ENCODE peak calls at places on chromosomes 13 and 19, in six cellular contexts. One of them, this sample, is unnamed.

GRCh38 chr19:19372656-19373416 is 32.6 kb upstream of the GATAD2A start:
- DNase-seq in stimulated activated CD4-positive, alpha-beta T cell treated with anti-CD3 and anti-CD28 coated beads, Interleukin-4, amount 100 ng/mL, for 24 hours: peak
- DNase-seq in activated T-cell treated with anti-CD3 and anti-CD28 coated beads, Interleukin-2, amount 50 U/mL, for 72 hours: peak
- DNase-seq in mucosa of descending colon: peak
- DNase-seq in erythroblast: peak
- DNase-seq in hypothalamus: no peak
- DNase-seq in this sample: peak

GRCh38 chr19:6470173-6470572 is 6.1 kb downstream of the CRB3 start:
- DNase-seq in stimulated activated CD4-positive, alpha-beta T cell treated with anti-CD3 and anti-CD28 coated beads, Interleukin-4, amount 100 ng/mL, for 24 hours: no peak
- DNase-seq in erythroblast: no peak
- DNase-seq in hypothalamus: no peak
- DNase-seq in mucosa of descending colon: no peak
- DNase-seq in activated T-cell treated with anti-CD3 and anti-CD28 coated beads, Interleukin-2, amount 50 U/mL, for 72 hours: no peak
- DNase-seq in this sample: no peak

GRCh38 chr13:29523199-29523931 is 72.1 kb downstream of the SLC7A1 start:
- DNase-seq in hypothalamus: no peak
- DNase-seq in erythroblast: no peak
- DNase-seq in stimulated activated CD4-positive, alpha-beta T cell treated with anti-CD3 and anti-CD28 coated beads, Interleukin-4, amount 100 ng/mL, for 24 hours: no peak
- DNase-seq in mucosa of descending colon: no peak
- DNase-seq in activated T-cell treated with anti-CD3 and anti-CD28 coated beads, Interleukin-2, amount 50 U/mL, for 72 hours: no peak
- DNase-seq in this sample: no peak

GRCh38 chr13:113448885-113449692 is 4.2 kb downstream of the ADPRHL1 start:
- DNase-seq in activated T-cell treated with anti-CD3 and anti-CD28 coated beads, Interleukin-2, amount 50 U/mL, for 72 hours: peak
- DNase-seq in stimulated activated CD4-positive, alpha-beta T cell treated with anti-CD3 and anti-CD28 coated beads, Interleukin-4, amount 100 ng/mL, for 24 hours: peak
- DNase-seq in mucosa of descending colon: peak
- DNase-seq in erythroblast: peak
- DNase-seq in hypothalamus: no peak
- DNase-seq in this sample: peak

GRCh38 chr19:43562698-43563241 is 12.6 kb downstream of the XRCC1 start:
- DNase-seq in activated T-cell treated with anti-CD3 and anti-CD28 coated beads, Interleukin-2, amount 50 U/mL, for 72 hours: peak
- DNase-seq in mucosa of descending colon: peak
- DNase-seq in hypothalamus: peak
- DNase-seq in erythroblast: peak
- DNase-seq in stimulated activated CD4-positive, alpha-beta T cell treated with anti-CD3 and anti-CD28 coated beads, Interleukin-4, amount 100 ng/mL, for 24 hours: peak
- DNase-seq in this sample: peak

GRCh38 chr13:25493930-25494707 is 122.3 kb downstream of the ATP8A2 start:
- DNase-seq in stimulated activated CD4-positive, alpha-beta T cell treated with anti-CD3 and anti-CD28 coated beads, Interleukin-4, amount 100 ng/mL, for 24 hours: no peak
- DNase-seq in erythroblast: no peak
- DNase-seq in activated T-cell treated with anti-CD3 and anti-CD28 coated beads, Interleukin-2, amount 50 U/mL, for 72 hours: no peak
- DNase-seq in mucosa of descending colon: no peak
- DNase-seq in hypothalamus: no peak
- DNase-seq in this sample: no peak

GRCh38 chr19:49761625-49762311 is 1.3 kb downstream of the TSKS start:
- DNase-seq in mucosa of descending colon: no peak
- DNase-seq in erythroblast: no peak
- DNase-seq in activated T-cell treated with anti-CD3 and anti-CD28 coated beads, Interleukin-2, amount 50 U/mL, for 72 hours: peak
- DNase-seq in stimulated activated CD4-positive, alpha-beta T cell treated with anti-CD3 and anti-CD28 coated beads, Interleukin-4, amount 100 ng/mL, for 24 hours: no peak
- DNase-seq in hypothalamus: no peak
- DNase-seq in this sample: no peak

GRCh38 chr13:23020246-23020843 is 160.4 kb upstream of the SGCG start:
- DNase-seq in hypothalamus: peak
- DNase-seq in stimulated activated CD4-positive, alpha-beta T cell treated with anti-CD3 and anti-CD28 coated beads, Interleukin-4, amount 100 ng/mL, for 24 hours: peak
- DNase-seq in erythroblast: peak
- DNase-seq in mucosa of descending colon: peak
- DNase-seq in activated T-cell treated with anti-CD3 and anti-CD28 coated beads, Interleukin-2, amount 50 U/mL, for 72 hours: peak
- DNase-seq in this sample: peak

GRCh38 chr19:35774274-35775045 is 904 bp upstream of the ARHGAP33 start:
- DNase-seq in mucosa of descending colon: peak
- DNase-seq in activated T-cell treated with anti-CD3 and anti-CD28 coated beads, Interleukin-2, amount 50 U/mL, for 72 hours: no peak
- DNase-seq in hypothalamus: no peak
- DNase-seq in erythroblast: no peak
- DNase-seq in stimulated activated CD4-positive, alpha-beta T cell treated with anti-CD3 and anti-CD28 coated beads, Interleukin-4, amount 100 ng/mL, for 24 hours: no peak
- DNase-seq in this sample: no peak

GRCh38 chr13:52412128-52412527 is 6.2 kb upstream of the THSD1 start:
- DNase-seq in erythroblast: no peak
- DNase-seq in stimulated activated CD4-positive, alpha-beta T cell treated with anti-CD3 and anti-CD28 coated beads, Interleukin-4, amount 100 ng/mL, for 24 hours: no peak
- DNase-seq in activated T-cell treated with anti-CD3 and anti-CD28 coated beads, Interleukin-2, amount 50 U/mL, for 72 hours: no peak
- DNase-seq in mucosa of descending colon: no peak
- DNase-seq in hypothalamus: no peak
- DNase-seq in this sample: no peak

GRCh38 chr19:16259385-16260159 is 61.9 kb downstream of the AP1M1 start:
- DNase-seq in erythroblast: no peak
- DNase-seq in mucosa of descending colon: no peak
- DNase-seq in stimulated activated CD4-positive, alpha-beta T cell treated with anti-CD3 and anti-CD28 coated beads, Interleukin-4, amount 100 ng/mL, for 24 hours: no peak
- DNase-seq in activated T-cell treated with anti-CD3 and anti-CD28 coated beads, Interleukin-2, amount 50 U/mL, for 72 hours: no peak
- DNase-seq in hypothalamus: no peak
- DNase-seq in this sample: no peak

GRCh38 chr13:88377852-88378251 is 706.7 kb downstream of the SLITRK5 start:
- DNase-seq in activated T-cell treated with anti-CD3 and anti-CD28 coated beads, Interleukin-2, amount 50 U/mL, for 72 hours: no peak
- DNase-seq in mucosa of descending colon: no peak
- DNase-seq in hypothalamus: no peak
- DNase-seq in erythroblast: no peak
- DNase-seq in stimulated activated CD4-positive, alpha-beta T cell treated with anti-CD3 and anti-CD28 coated beads, Interleukin-4, amount 100 ng/mL, for 24 hours: no peak
- DNase-seq in this sample: no peak

GRCh38 chr19:39168258-39169142 is 28.3 kb upstream of the NCCRP1 start:
- DNase-seq in mucosa of descending colon: no peak
- DNase-seq in stimulated activated CD4-positive, alpha-beta T cell treated with anti-CD3 and anti-CD28 coated beads, Interleukin-4, amount 100 ng/mL, for 24 hours: no peak
- DNase-seq in erythroblast: no peak
- DNase-seq in hypothalamus: no peak
- DNase-seq in activated T-cell treated with anti-CD3 and anti-CD28 coated beads, Interleukin-2, amount 50 U/mL, for 72 hours: no peak
- DNase-seq in this sample: no peak

GRCh38 chr19:2394669-2395292 is 32.6 kb downstream of the TIMM13 start:
- DNase-seq in mucosa of descending colon: peak
- DNase-seq in erythroblast: no peak
- DNase-seq in activated T-cell treated with anti-CD3 and anti-CD28 coated beads, Interleukin-2, amount 50 U/mL, for 72 hours: no peak
- DNase-seq in stimulated activated CD4-positive, alpha-beta T cell treated with anti-CD3 and anti-CD28 coated beads, Interleukin-4, amount 100 ng/mL, for 24 hours: no peak
- DNase-seq in hypothalamus: no peak
- DNase-seq in this sample: no peak

GRCh38 chr19:30666301-30666803 is 294.2 kb downstream of the ZNF536 start:
- DNase-seq in mucosa of descending colon: peak
- DNase-seq in erythroblast: no peak
- DNase-seq in stimulated activated CD4-positive, alpha-beta T cell treated with anti-CD3 and anti-CD28 coated beads, Interleukin-4, amount 100 ng/mL, for 24 hours: peak
- DNase-seq in hypothalamus: peak
- DNase-seq in activated T-cell treated with anti-CD3 and anti-CD28 coated beads, Interleukin-2, amount 50 U/mL, for 72 hours: peak
- DNase-seq in this sample: peak

GRCh38 chr19:14432817-14433453 is at the start of gene PKN1:
- DNase-seq in hypothalamus: peak
- DNase-seq in activated T-cell treated with anti-CD3 and anti-CD28 coated beads, Interleukin-2, amount 50 U/mL, for 72 hours: peak
- DNase-seq in erythroblast: peak
- DNase-seq in mucosa of descending colon: peak
- DNase-seq in stimulated activated CD4-positive, alpha-beta T cell treated with anti-CD3 and anti-CD28 coated beads, Interleukin-4, amount 100 ng/mL, for 24 hours: peak
- DNase-seq in this sample: peak

GRCh38 chr19:12202250-12202649 is 39.4 kb downstream of the ZNF136 start:
- DNase-seq in hypothalamus: no peak
- DNase-seq in mucosa of descending colon: peak
- DNase-seq in activated T-cell treated with anti-CD3 and anti-CD28 coated beads, Interleukin-2, amount 50 U/mL, for 72 hours: peak
- DNase-seq in stimulated activated CD4-positive, alpha-beta T cell treated with anti-CD3 and anti-CD28 coated beads, Interleukin-4, amount 100 ng/mL, for 24 hours: peak
- DNase-seq in erythroblast: peak
- DNase-seq in this sample: peak

GRCh38 chr19:13974073-13974472 is 21.8 kb downstream of the DCAF15 start:
- DNase-seq in erythroblast: no peak
- DNase-seq in mucosa of descending colon: peak
- DNase-seq in activated T-cell treated with anti-CD3 and anti-CD28 coated beads, Interleukin-2, amount 50 U/mL, for 72 hours: no peak
- DNase-seq in stimulated activated CD4-positive, alpha-beta T cell treated with anti-CD3 and anti-CD28 coated beads, Interleukin-4, amount 100 ng/mL, for 24 hours: peak
- DNase-seq in hypothalamus: peak
- DNase-seq in this sample: peak

GRCh38 chr13:109275848-109276247 is 510.5 kb downstream of the IRS2 start:
- DNase-seq in hypothalamus: no peak
- DNase-seq in activated T-cell treated with anti-CD3 and anti-CD28 coated beads, Interleukin-2, amount 50 U/mL, for 72 hours: no peak
- DNase-seq in mucosa of descending colon: peak
- DNase-seq in erythroblast: no peak
- DNase-seq in stimulated activated CD4-positive, alpha-beta T cell treated with anti-CD3 and anti-CD28 coated beads, Interleukin-4, amount 100 ng/mL, for 24 hours: no peak
- DNase-seq in this sample: no peak

GRCh38 chr19:57803594-57804325 is 11.0 kb downstream of the ZNF552 start:
- DNase-seq in stimulated activated CD4-positive, alpha-beta T cell treated with anti-CD3 and anti-CD28 coated beads, Interleukin-4, amount 100 ng/mL, for 24 hours: no peak
- DNase-seq in erythroblast: peak
- DNase-seq in mucosa of descending colon: peak
- DNase-seq in activated T-cell treated with anti-CD3 and anti-CD28 coated beads, Interleukin-2, amount 50 U/mL, for 72 hours: no peak
- DNase-seq in hypothalamus: peak
- DNase-seq in this sample: no peak

GRCh38 chr19:54893406-54893805 is 12.5 kb upstream of the NCR1 start:
- DNase-seq in stimulated activated CD4-positive, alpha-beta T cell treated with anti-CD3 and anti-CD28 coated beads, Interleukin-4, amount 100 ng/mL, for 24 hours: no peak
- DNase-seq in erythroblast: no peak
- DNase-seq in hypothalamus: no peak
- DNase-seq in mucosa of descending colon: no peak
- DNase-seq in activated T-cell treated with anti-CD3 and anti-CD28 coated beads, Interleukin-2, amount 50 U/mL, for 72 hours: no peak
- DNase-seq in this sample: no peak

GRCh38 chr13:48156466-48156865 is 61.6 kb upstream of the MED4 start:
- DNase-seq in activated T-cell treated with anti-CD3 and anti-CD28 coated beads, Interleukin-2, amount 50 U/mL, for 72 hours: peak
- DNase-seq in erythroblast: no peak
- DNase-seq in mucosa of descending colon: peak
- DNase-seq in hypothalamus: no peak
- DNase-seq in stimulated activated CD4-positive, alpha-beta T cell treated with anti-CD3 and anti-CD28 coated beads, Interleukin-4, amount 100 ng/mL, for 24 hours: peak
- DNase-seq in this sample: peak